ENCODE peak calls at places on chromosomes 4 and X, in nine cellular contexts. F, M, N, W, Y, O, J, U and E are unnamed samples.

GRCh38 chrX:45322820-45323219 is 122.1 kb upstream of the DIPK2B start:
- DNase-seq in F (peak), M (no peak), N (no peak), W (no peak), Y (no peak), O (no peak), J (no peak), U (no peak), E (peak)

GRCh38 chr4:115154826-115155225 is 41.4 kb upstream of the NDST4 start:
- DNase-seq in F (peak), M (no peak), N (no peak), W (no peak), Y (no peak), O (no peak), J (no peak), U (no peak), E (no peak)

GRCh38 chr4:159296061-159296460 is 193.2 kb downstream of the RAPGEF2 start:
- DNase-seq in F (no peak), M (no peak), N (peak), W (no peak), Y (no peak), O (no peak), J (no peak), U (no peak), E (no peak)

GRCh38 chrX:93422693-93423092 is 250.7 kb downstream of the NAP1L3 start:
- DNase-seq in F (peak), M (no peak), N (no peak), W (peak), Y (no peak), O (no peak), J (no peak), U (peak), E (no peak)

GRCh38 chr4:25859429-25860148 is 3.2 kb downstream of the SEL1L3 start:
- DNase-seq in F (no peak), M (no peak), N (no peak), W (peak), Y (no peak), O (no peak), J (no peak), U (no peak), E (no peak)

GRCh38 chr4:187387709-187388108 is 607.9 kb upstream of the ZFP42 start:
- DNase-seq in F (no peak), M (no peak), N (no peak), W (no peak), Y (no peak), O (no peak), J (no peak), U (no peak), E (no peak)

GRCh38 chr4:31360786-31361185 is 640.6 kb downstream of the PCDH7 start:
- DNase-seq in F (no peak), M (no peak), N (no peak), W (no peak), Y (no peak), O (no peak), J (no peak), U (no peak), E (no peak)

GRCh38 chrX:22164770-22165388 is 107.8 kb upstream of the CBLL2 start:
- DNase-seq in F (no peak), M (no peak), N (peak), W (no peak), Y (no peak), O (no peak), J (no peak), U (peak), E (peak)

GRCh38 chrX:100512471-100512870 is 72.3 kb upstream of the TNMD start:
- DNase-seq in F (no peak), M (no peak), N (peak), W (peak), Y (no peak), O (no peak), J (no peak), U (peak), E (no peak)

GRCh38 chr4:5004496-5004895 is 14.8 kb downstream of the CYTL1 start:
- DNase-seq in F (no peak), M (no peak), N (no peak), W (no peak), Y (no peak), O (no peak), J (no peak), U (no peak), E (no peak)

GRCh38 chrX:42825201-42825600 is 47.2 kb upstream of the PPP1R2C start:
- DNase-seq in F (no peak), M (no peak), N (peak), W (no peak), Y (no peak), O (no peak), J (no peak), U (no peak), E (no peak)

GRCh38 chr4:91636083-91636482 is 667.7 kb upstream of the GRID2 start:
- DNase-seq in F (no peak), M (no peak), N (no peak), W (no peak), Y (no peak), O (no peak), J (no peak), U (no peak), E (no peak)

GRCh38 chr4:176383273-176384077 is 63.7 kb downstream of the SPCS3 start:
- DNase-seq in F (no peak), M (no peak), N (peak), W (no peak), Y (no peak), O (no peak), J (no peak), U (no peak), E (no peak)

GRCh38 chrX:117711774-117712173 is 404.8 kb downstream of the KLHL13 start:
- DNase-seq in F (no peak), M (no peak), N (no peak), W (no peak), Y (no peak), O (no peak), J (no peak), U (no peak), E (no peak)

GRCh38 chrX:15236146-15236545 is 33.7 kb downstream of the ASB9 start:
- DNase-seq in F (no peak), M (no peak), N (no peak), W (no peak), Y (no peak), O (no peak), J (no peak), U (no peak), E (no peak)

GRCh38 chr4:65954416-65954815 is 284.1 kb upstream of the EPHA5 start:
- DNase-seq in F (no peak), M (no peak), N (no peak), W (no peak), Y (no peak), O (no peak), J (no peak), U (no peak), E (no peak)

GRCh38 chr4:184792950-184793555 is 32.7 kb downstream of the ACSL1 start:
- DNase-seq in F (no peak), M (no peak), N (peak), W (no peak), Y (no peak), O (no peak), J (no peak), U (peak), E (peak)

GRCh38 chr4:101055392-101055791 is 291.9 kb downstream of the PPP3CA start:
- DNase-seq in F (no peak), M (no peak), N (no peak), W (no peak), Y (no peak), O (no peak), J (no peak), U (no peak), E (no peak)

GRCh38 chr4:142708231-142708630 is 137.9 kb downstream of the INPP4B start:
- DNase-seq in F (peak), M (no peak), N (no peak), W (no peak), Y (no peak), O (no peak), J (no peak), U (no peak), E (no peak)

GRCh38 chrX:134443461-134443860 is 16.5 kb upstream of the HPRT1 start:
- DNase-seq in F (no peak), M (no peak), N (no peak), W (no peak), Y (no peak), O (no peak), J (no peak), U (no peak), E (no peak)

GRCh38 chr4:44908565-44908964 is 182.2 kb upstream of the GNPDA2 start:
- DNase-seq in F (no peak), M (no peak), N (no peak), W (no peak), Y (no peak), O (no peak), J (no peak), U (no peak), E (no peak)

GRCh38 chrX:120262781-120263719 is 12.4 kb downstream of the ZBTB33 start:
- DNase-seq in F (peak), M (no peak), N (no peak), W (no peak), Y (no peak), O (no peak), J (no peak), U (no peak), E (no peak)

GRCh38 chr4:98481167-98481566 is 177.2 kb downstream of the TSPAN5 start:
- DNase-seq in F (no peak), M (no peak), N (no peak), W (no peak), Y (no peak), O (no peak), J (no peak), U (no peak), E (no peak)

GRCh38 chr4:158255727-158256324 is 45.5 kb downstream of the TMEM144 start:
- DNase-seq in F (no peak), M (no peak), N (peak), W (no peak), Y (peak), O (no peak), J (no peak), U (no peak), E (no peak)

GRCh38 chr4:158065176-158065575 is 107.6 kb downstream of the GASK1B start:
- DNase-seq in F (no peak), M (no peak), N (no peak), W (no peak), Y (no peak), O (no peak), J (no peak), U (no peak), E (no peak)

GRCh38 chr4:84579410-84579791 is 3.5 kb upstream of the CDS1 start:
- DNase-seq in F (peak), M (no peak), N (peak), W (no peak), Y (no peak), O (no peak), J (no peak), U (no peak), E (no peak)

GRCh38 chrX:57680160-57680559 is at the start of gene NLRP2B:
- DNase-seq in F (no peak), M (no peak), N (no peak), W (no peak), Y (no peak), O (no peak), J (no peak), U (no peak), E (no peak)

GRCh38 chrX:132413459-132413858 is 75.4 kb downstream of the MBNL3 start:
- DNase-seq in F (peak), M (no peak), N (peak), W (no peak), Y (no peak), O (no peak), J (no peak), U (no peak), E (no peak)

GRCh38 chr4:66565796-66566195 is 895.5 kb upstream of the EPHA5 start:
- DNase-seq in F (no peak), M (no peak), N (no peak), W (no peak), Y (no peak), O (no peak), J (no peak), U (no peak), E (no peak)

GRCh38 chr4:2913168-2913567 is 50.0 kb downstream of the NOP14 start:
- DNase-seq in F (no peak), M (no peak), N (no peak), W (no peak), Y (no peak), O (no peak), J (no peak), U (no peak), E (no peak)

GRCh38 chr4:83490876-83491450 is 6.1 kb upstream of the ABRAXAS1 start:
- DNase-seq in F (no peak), M (no peak), N (peak), W (peak), Y (peak), O (no peak), J (no peak), U (peak), E (no peak)

GRCh38 chr4:119029847-119030535 is 105.6 kb upstream of the MYOZ2 start:
- DNase-seq in F (no peak), M (no peak), N (no peak), W (no peak), Y (no peak), O (no peak), J (no peak), U (no peak), E (no peak)

GRCh38 chrX:44344194-44344593 is 722 bp upstream of the EFHC2 start:
- DNase-seq in F (peak), M (no peak), N (no peak), W (peak), Y (no peak), O (peak), J (no peak), U (no peak), E (no peak)

GRCh38 chrX:111759676-111760075 is 78.7 kb downstream of the ALG13 start:
- DNase-seq in F (no peak), M (no peak), N (no peak), W (no peak), Y (no peak), O (no peak), J (no peak), U (no peak), E (no peak)

GRCh38 chrX:6460893-6461490 is 73.9 kb downstream of the VCX3A start:
- DNase-seq in F (peak), M (no peak), N (peak), W (no peak), Y (no peak), O (no peak), J (no peak), U (no peak), E (no peak)

GRCh38 chr4:86522349-86522748 is 71.8 kb upstream of the PTPN13 start:
- DNase-seq in F (no peak), M (no peak), N (no peak), W (no peak), Y (no peak), O (no peak), J (no peak), U (no peak), E (no peak)